ENCODE peak calls at places on chromosome 6, in five cellular contexts. F is stimulated activated CD4-positive, alpha-beta T cell treated with anti-CD3 and anti-CD28 coated beads, Interleukin-12 subunit alpha, Interleukin-12 subunit beta, amount 100 ng/mL, for 48 hours; J is activated T-helper 1 cell treated with anti-CD3 and anti-CD28 coated beads, Interleukin-2, amount 50 U/mL, for 16 hours; E is cardiac muscle cell; H is HTR-8/SVneo. K is an unnamed sample.

GRCh38 chr6:105072799-105073199 is 107.0 kb downstream of the POPDC3 start:
- DNase-seq in F (no peak), H (no peak), J (no peak), E (no peak), K (no peak)

GRCh38 chr6:39381535-39382140 is 59.1 kb upstream of the KCNK16 start:
- DNase-seq in F (no peak), J (no peak), H (no peak), E (no peak), K (no peak)

GRCh38 chr6:42140756-42141602 is 1.4 kb downstream of the C6orf132 start:
- DNase-seq in H (no peak), F (no peak), J (no peak), E (no peak), K (no peak)

GRCh38 chr6:158321960-158322359 is 9.7 kb downstream of the TULP4 start:
- DNase-seq in F (no peak), E (no peak), J (no peak), H (no peak), K (peak; percentile 88)

GRCh38 chr6:98487612-98488011 is 346.8 kb upstream of the POU3F2 start:
- DNase-seq in J (no peak), F (no peak), H (no peak), E (peak; percentile 19), K (no peak)

GRCh38 chr6:125114248-125114858 is 39.2 kb upstream of the TPD52L1 start:
- DNase-seq in H (peak; percentile 25), F (peak; percentile 37), J (no peak), E (peak; percentile 64), K (peak; percentile 47)

GRCh38 chr6:15546591-15546990 is 116.2 kb downstream of the DTNBP1 start:
- DNase-seq in H (no peak), F (no peak), E (no peak), J (no peak), K (no peak)

GRCh38 chr6:71190809-71191208 is 97.8 kb upstream of the OGFRL1 start:
- DNase-seq in E (peak; percentile 18), J (no peak), F (no peak), H (no peak), K (peak; percentile 41)

GRCh38 chr6:140208286-140208685 is 833.8 kb upstream of the CITED2 start:
- DNase-seq in H (no peak), E (peak; percentile 2), F (no peak), J (no peak), K (no peak)

GRCh38 chr6:3784885-3785744 is 33.6 kb upstream of the PXDC1 start:
- DNase-seq in H (no peak), E (no peak), J (no peak), F (no peak), K (no peak)

GRCh38 chr6:90466191-90466940 is 120.5 kb downstream of the MAP3K7 start:
- DNase-seq in J (no peak), H (no peak), E (no peak), F (no peak), K (no peak)

GRCh38 chr6:815348-815738 is 122.4 kb upstream of the EXOC2 start:
- DNase-seq in F (no peak), E (peak; percentile 41), H (peak; percentile 21), J (no peak), K (no peak)

GRCh38 chr6:21753571-21754108 is 160.1 kb downstream of the SOX4 start:
- DNase-seq in H (no peak), J (no peak), E (no peak), F (no peak), K (peak; percentile 68)

GRCh38 chr6:106525111-106525884 is 104.0 kb downstream of the RTN4IP1 start:
- DNase-seq in J (no peak), F (no peak), H (no peak), E (no peak), K (no peak)

K was measured in dermis microvascular lymphatic vessel endothelial cell.